ENCODE peak calls at places on chromosomes 12 and 14, in seven cellular contexts. L, V, E, D, I, J and Y are unnamed samples.

GRCh38 chr14:59461891-59462290 is 3.3 kb downstream of the GPR135 start:
- DNase-seq in L (no peak), V (no peak), E (no peak), D (no peak), I (no peak), J (no peak), Y (no peak)

GRCh38 chr12:12159988-12160387 is 89.2 kb downstream of the BCL2L14 start:
- DNase-seq in L (no peak), V (no peak), E (no peak), D (no peak), I (no peak), J (no peak), Y (no peak)

GRCh38 chr14:35760143-35760542 is 49.0 kb downstream of the RALGAPA1 start:
- DNase-seq in L (no peak), V (no peak), E (no peak), D (no peak), I (no peak), J (no peak), Y (no peak)

GRCh38 chr12:70032076-70032475 is 207.0 kb downstream of the MYRFL start:
- DNase-seq in L (no peak), V (no peak), E (no peak), D (no peak), I (no peak), J (no peak), Y (no peak)

GRCh38 chr12:42922512-42922865 is 332.9 kb upstream of the PRICKLE1 start:
- DNase-seq in L (no peak), V (no peak), E (no peak), D (no peak), I (no peak), J (no peak), Y (no peak)

GRCh38 chr14:65948302-65948701 is 535.8 kb downstream of the FUT8 start:
- DNase-seq in L (no peak), V (no peak), E (no peak), D (no peak), I (no peak), J (no peak), Y (no peak)

GRCh38 chr14:30620178-30620577 is 1.9 kb upstream of the SCFD1 start:
- DNase-seq in L (no peak), V (no peak), E (no peak), D (peak; percentile 64), I (no peak), J (no peak), Y (no peak)

GRCh38 chr14:38391334-38391733 is 135.4 kb upstream of the CLEC14A start:
- DNase-seq in L (no peak), V (no peak), E (no peak), D (no peak), I (no peak), J (no peak), Y (no peak)

GRCh38 chr12:22821985-22822384 is 197.0 kb downstream of the ETNK1 start:
- DNase-seq in L (no peak), V (no peak), E (no peak), D (peak; percentile 26), I (no peak), J (no peak), Y (no peak)

GRCh38 chr12:26465419-26466097 is 270.2 kb downstream of the SSPN start:
- DNase-seq in L (no peak), V (no peak), E (no peak), D (no peak), I (no peak), J (no peak), Y (no peak)

GRCh38 chr14:105890474-105891220 is 364.3 kb downstream of the TMEM121 start:
- DNase-seq in L (peak; percentile 30), V (no peak), E (no peak), D (no peak), I (no peak), J (no peak), Y (no peak)

GRCh38 chr12:3441435-3441834 is 49.6 kb upstream of the PRMT8 start:
- DNase-seq in L (no peak), V (no peak), E (no peak), D (no peak), I (no peak), J (no peak), Y (no peak)

GRCh38 chr12:33718631-33719030 is 279.0 kb upstream of the SYT10 start:
- DNase-seq in L (no peak), V (no peak), E (no peak), D (no peak), I (no peak), J (no peak), Y (no peak)

GRCh38 chr14:67749341-67750110 is 47.8 kb downstream of the RDH12 start:
- DNase-seq in L (no peak), V (no peak), E (no peak), D (no peak), I (no peak), J (no peak), Y (no peak)

GRCh38 chr12:123971770-123972447 is 722 bp downstream of the CCDC92 start:
- DNase-seq in L (no peak), V (peak; percentile 13), E (no peak), D (peak; percentile 9), I (peak; percentile 23), J (no peak), Y (no peak)

GRCh38 chr12:47967461-47968430 is 4.3 kb downstream of the TMEM106C start:
- DNase-seq in L (no peak), V (no peak), E (no peak), D (no peak), I (no peak), J (no peak), Y (no peak)

GRCh38 chr14:28780843-28781503 is 14.4 kb downstream of the FOXG1 start:
- DNase-seq in L (no peak), V (no peak), E (no peak), D (no peak), I (no peak), J (no peak), Y (no peak)

GRCh38 chr14:81449114-81449513 is 49.0 kb upstream of the STON2 start:
- DNase-seq in L (peak; percentile 66), V (no peak), E (no peak), D (no peak), I (peak; percentile 29), J (no peak), Y (no peak)

GRCh38 chr14:96225745-96226151 is 21.1 kb downstream of the BDKRB2 start:
- DNase-seq in L (no peak), V (no peak), E (no peak), D (no peak), I (peak; percentile 36), J (no peak), Y (no peak)

GRCh38 chr14:102817318-102817717 is 40.1 kb downstream of the TRAF3 start:
- DNase-seq in L (no peak), V (no peak), E (no peak), D (no peak), I (no peak), J (no peak), Y (no peak)

GRCh38 chr14:37813746-37814145 is 218.3 kb downstream of the TTC6 start:
- DNase-seq in L (no peak), V (no peak), E (no peak), D (no peak), I (no peak), J (no peak), Y (no peak)

GRCh38 chr12:109868182-109869051 is 11.9 kb downstream of the GLTP start:
- DNase-seq in L (no peak), V (no peak), E (no peak), D (no peak), I (no peak), J (no peak), Y (no peak)

GRCh38 chr12:1493781-1494180 is 100.6 kb downstream of the FBXL14 start:
- DNase-seq in L (no peak), V (no peak), E (no peak), D (no peak), I (no peak), J (no peak), Y (no peak)

GRCh38 chr12:82608706-82609105 is 78.0 kb upstream of the TMTC2 start:
- DNase-seq in L (no peak), V (no peak), E (no peak), D (peak; percentile 18), I (no peak), J (no peak), Y (no peak)

GRCh38 chr14:32633214-32633864 is 304.2 kb downstream of the AKAP6 start:
- DNase-seq in L (no peak), V (no peak), E (no peak), D (no peak), I (no peak), J (no peak), Y (no peak)

GRCh38 chr14:68655961-68656360 is 136.9 kb downstream of the ZFP36L1 start:
- DNase-seq in L (peak; percentile 41), V (no peak), E (no peak), D (no peak), I (no peak), J (no peak), Y (no peak)

GRCh38 chr14:32366256-32366655 is 37.2 kb downstream of the AKAP6 start:
- DNase-seq in L (no peak), V (no peak), E (no peak), D (no peak), I (no peak), J (no peak), Y (no peak)